ENCODE peak calls at places on chromosomes 1 and 21, in four cellular contexts. O is CD4-positive, alpha-beta T cell; N is GM20000; X is foreskin fibroblast. D is an unnamed sample.

GRCh38 chr1:50346621-50347020 is 76.6 kb downstream of the DMRTA2 start:
- DNase-seq in X (no peak), N (no peak), O (no peak), D (no peak)

GRCh38 chr21:23951251-23951650 is 1656.0 kb downstream of the MRPL39 start:
- DNase-seq in N (no peak), X (no peak), O (no peak), D (no peak)

GRCh38 chr1:243851129-243851756 is 1.2 kb upstream of the AKT3 start:
- DNase-seq in N (no peak), X (no peak), O (no peak), D (peak)

GRCh38 chr1:164774819-164775654 is 216.1 kb downstream of the PBX1 start:
- DNase-seq in O (no peak), N (no peak), X (no peak), D (no peak)

GRCh38 chr1:205711105-205712048 is 31.1 kb upstream of the SLC45A3 start:
- DNase-seq in N (peak), X (peak), O (peak), D (peak)

GRCh38 chr1:31441970-31442647 is 29.1 kb downstream of the SERINC2 start:
- DNase-seq in O (no peak), X (no peak), N (no peak), D (no peak)

GRCh38 chr1:27045973-27046558 is 33.4 kb upstream of the TENT5B start:
- DNase-seq in X (peak), N (peak), O (peak), D (peak)

GRCh38 chr1:204438628-204439027 is 27.0 kb upstream of the PPP1R15B start:
- DNase-seq in O (no peak), X (peak), N (no peak), D (no peak)

GRCh38 chr1:5692649-5693048 is 299.6 kb downstream of the NPHP4 start:
- DNase-seq in X (no peak), O (no peak), N (no peak), D (no peak)

GRCh38 chr1:53684741-53685140 is 54.2 kb downstream of the GLIS1 start:
- DNase-seq in X (no peak), N (no peak), O (no peak), D (no peak)

GRCh38 chr1:20366766-20367602 is 76.3 kb downstream of the VWA5B1 start:
- DNase-seq in N (peak), O (no peak), X (peak), D (peak)
- TF ChIP-seq CTCF in N (peak), O (no peak), X (peak), D (peak)

GRCh38 chr1:187384504-187384903 is 555.8 kb downstream of the PLA2G4A start:
- DNase-seq in X (no peak), O (no peak), N (no peak), D (peak)

GRCh38 chr1:187383366-187383765 is 554.6 kb downstream of the PLA2G4A start:
- DNase-seq in X (no peak), N (no peak), O (no peak), D (peak)
- TF ChIP-seq CTCF in X (no peak), N (no peak), O (no peak), D (peak)

GRCh38 chr21:37087188-37087587 is 14.1 kb downstream of the TTC3 start:
- DNase-seq in N (no peak), O (no peak), X (peak), D (no peak)
- TF ChIP-seq CTCF in N (no peak), O (no peak), X (peak), D (no peak)

GRCh38 chr1:18921506-18922251 is 19.3 kb upstream of the ALDH4A1 start:
- DNase-seq in N (no peak), X (no peak), O (no peak), D (no peak)
- TF ChIP-seq CTCF in N (no peak), X (peak), O (no peak), D (no peak)

GRCh38 chr1:181910905-181911304 is 150.6 kb downstream of the ZNF648 start:
- DNase-seq in N (no peak), X (no peak), O (no peak), D (no peak)
- TF ChIP-seq CTCF in N (no peak), X (no peak), O (no peak), D (no peak)

GRCh38 chr1:152000989-152001630 is 7.5 kb upstream of the S100A10 start:
- DNase-seq in O (no peak), N (no peak), X (no peak), D (no peak)

GRCh38 chr1:152001631-152002584 is 8.2 kb upstream of the S100A10 start:
- DNase-seq in N (peak), X (peak), O (peak), D (peak)

GRCh38 chr1:152005360-152005912 is 11.8 kb upstream of the S100A10 start:
- DNase-seq in X (no peak), N (no peak), O (no peak), D (no peak)

GRCh38 chr1:152002960-152003359 is 9.3 kb upstream of the S100A10 start:
- DNase-seq in X (no peak), O (no peak), N (no peak), D (no peak)

GRCh38 chr1:152003846-152004442 is 10.3 kb upstream of the S100A10 start:
- DNase-seq in X (no peak), O (no peak), N (no peak), D (no peak)
- TF ChIP-seq CTCF in X (no peak), O (no peak), N (no peak), D (no peak)

DNA sequence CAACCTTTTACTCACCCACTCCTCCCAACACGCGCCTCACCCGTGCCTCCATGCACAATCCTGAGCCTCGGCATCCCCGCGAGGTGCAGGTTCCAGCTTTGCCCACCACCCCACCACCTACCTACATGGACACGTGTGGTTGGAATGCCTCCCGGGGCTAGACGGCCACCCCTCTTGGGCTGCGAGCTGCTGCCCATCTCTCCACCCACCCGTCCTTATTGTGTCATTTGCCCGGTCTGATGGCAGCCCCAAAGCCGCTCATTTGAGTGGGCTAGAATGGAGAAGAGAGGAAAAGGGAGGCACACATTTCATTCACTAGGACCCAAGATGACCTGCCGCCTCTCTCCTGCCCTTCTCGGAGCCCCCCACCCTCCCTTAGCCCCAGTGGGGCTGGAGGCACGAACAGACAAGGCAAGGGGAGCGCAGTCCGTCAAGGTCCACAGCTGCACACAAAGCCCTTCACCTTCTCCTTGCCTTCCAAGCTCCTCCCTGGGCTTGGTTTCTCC is 785 bp downstream of the ZNF697 start:
- DNase-seq in N (no peak), O (no peak), X (no peak), D (no peak)
- TF ChIP-seq CTCF in N (no peak), O (no peak), X (no peak), D (no peak)

D was measured in GM13977.